ENCODE peak calls at places on chromosomes 2 and 18, in five cellular contexts. G, Z, S, H and R are unnamed samples.

GRCh38 chr2:41432459-41432858 is 615.4 kb upstream of the PKDCC start:
- DNase-seq in Z (no peak), H (no peak), S (no peak), G (no peak), R (no peak)

GRCh38 chr2:240427729-240428128 is 7.7 kb upstream of the GPC1 start:
- DNase-seq in H (no peak), G (no peak), S (no peak), Z (no peak), R (no peak)

GRCh38 chr2:160695402-160696060 is 201.9 kb upstream of the RBMS1 start:
- DNase-seq in Z (no peak), H (no peak), G (no peak), S (peak), R (no peak)

GRCh38 chr2:239677455-239678185 is 276.8 kb upstream of the HDAC4 start:
- DNase-seq in S (no peak), G (no peak), Z (no peak), H (no peak), R (no peak)

GRCh38 chr2:224109710-224110109 is 70.6 kb upstream of the SERPINE2 start:
- DNase-seq in H (no peak), S (no peak), G (no peak), Z (no peak), R (no peak)

GRCh38 chr2:106156305-106157288 is 37.5 kb downstream of the UXS1 start:
- DNase-seq in H (no peak), S (peak), G (no peak), Z (no peak), R (peak)

GRCh38 chr2:55718165-55719008 is 24.7 kb upstream of the PNPT1 start:
- DNase-seq in G (peak), S (peak), Z (peak), H (no peak), R (peak)

GRCh38 chr2:201768918-201769317 is 11.8 kb downstream of the ALS2 start:
- DNase-seq in S (peak), Z (no peak), H (no peak), G (no peak), R (peak)

GRCh38 chr2:30239308-30240161 is 8.2 kb downstream of the LBH start:
- DNase-seq in G (peak), H (no peak), S (peak), Z (peak), R (no peak)

GRCh38 chr2:227853765-227854271 is 17.6 kb upstream of the DAW1 start:
- DNase-seq in H (no peak), Z (no peak), S (peak), G (no peak), R (peak)

GRCh38 chr2:199771948-199772692 is 78.9 kb downstream of the FTCDNL1 start:
- DNase-seq in H (no peak), Z (no peak), S (no peak), G (no peak), R (no peak)

GRCh38 chr2:62597323-62597722 is 91.3 kb upstream of the TMEM17 start:
- DNase-seq in G (no peak), S (peak), Z (no peak), H (no peak), R (peak)

GRCh38 chr2:210224660-210225460 is at the start of gene ACADL:
- DNase-seq in Z (peak), S (peak), H (no peak), G (peak), R (no peak)

GRCh38 chr2:73293534-73294171 is at the start of gene EGR4:
- DNase-seq in H (no peak), S (peak), Z (peak), G (peak), R (no peak)

GRCh38 chr2:29749041-29749440 is 172.3 kb downstream of the ALK start:
- DNase-seq in H (no peak), G (no peak), S (peak), Z (no peak), R (no peak)

GRCh38 chr2:239312741-239313246 is 88.0 kb downstream of the HDAC4 start:
- DNase-seq in S (no peak), Z (no peak), G (peak), H (no peak), R (no peak)

GRCh38 chr2:181312515-181312927 is 144.7 kb upstream of the ITGA4 start:
- DNase-seq in Z (no peak), S (no peak), G (no peak), H (no peak), R (no peak)

GRCh38 chr18:64972545-64972944 is 778.3 kb upstream of the CDH7 start:
- DNase-seq in Z (no peak), H (no peak), S (peak), G (no peak), R (no peak)

GRCh38 chr18:5478261-5478660 is 65.5 kb downstream of the EPB41L3 start:
- DNase-seq in G (no peak), S (no peak), Z (no peak), H (no peak), R (no peak)

GRCh38 chr2:213152065-213152794 is 818 bp upstream of the IKZF2 start:
- DNase-seq in S (peak), H (no peak), Z (peak), G (peak), R (peak)

GRCh38 chr2:149348291-149348690 is 17.9 kb downstream of the LYPD6 start:
- DNase-seq in G (no peak), Z (no peak), H (no peak), S (no peak), R (no peak)

GRCh38 chr18:79484661-79485621 is 89.2 kb downstream of the NFATC1 start:
- DNase-seq in G (peak), H (no peak), Z (no peak), S (peak), R (peak)

GRCh38 chr18:4599312-4599711 is 144.2 kb upstream of the DLGAP1 start:
- DNase-seq in H (no peak), Z (no peak), S (no peak), G (no peak), R (no peak)

GRCh38 chr2:98476192-98476868 is 31.7 kb downstream of the INPP4A start:
- DNase-seq in G (no peak), S (no peak), H (no peak), Z (no peak), R (no peak)

GRCh38 chr18:1308686-1309085 is 404.0 kb downstream of the ADCYAP1 start:
- DNase-seq in H (no peak), Z (no peak), G (no peak), S (no peak), R (no peak)

GRCh38 chr2:140085674-140086073 is 1305.5 kb upstream of the NXPH2 start:
- DNase-seq in G (no peak), Z (no peak), H (no peak), S (peak), R (peak)
- TF ChIP-seq CTCF in G (no peak), Z (peak), H (no peak), S (peak), R (peak)

GRCh38 chr2:150495993-150496627 is 8.6 kb upstream of the RND3 start:
- DNase-seq in Z (no peak), S (peak), H (no peak), G (no peak), R (peak)
- H3K4me3 ChIP-seq in Z (peak), S (no peak), H (no peak), G (no peak), R (no peak)

GRCh38 chr2:142422041-142422440 is 291.2 kb upstream of the LRP1B start:
- DNase-seq in Z (no peak), G (no peak), H (no peak), S (no peak), R (no peak)
- TF ChIP-seq CTCF in Z (no peak), G (no peak), H (no peak), S (no peak), R (no peak)

GRCh38 chr2:222424281-222424728 is at the start of gene SGPP2:
- DNase-seq in G (peak), S (no peak), H (no peak), Z (no peak), R (no peak)
- H3K4me3 ChIP-seq in G (peak), S (no peak), H (peak), Z (peak), R (peak)

DNA sequence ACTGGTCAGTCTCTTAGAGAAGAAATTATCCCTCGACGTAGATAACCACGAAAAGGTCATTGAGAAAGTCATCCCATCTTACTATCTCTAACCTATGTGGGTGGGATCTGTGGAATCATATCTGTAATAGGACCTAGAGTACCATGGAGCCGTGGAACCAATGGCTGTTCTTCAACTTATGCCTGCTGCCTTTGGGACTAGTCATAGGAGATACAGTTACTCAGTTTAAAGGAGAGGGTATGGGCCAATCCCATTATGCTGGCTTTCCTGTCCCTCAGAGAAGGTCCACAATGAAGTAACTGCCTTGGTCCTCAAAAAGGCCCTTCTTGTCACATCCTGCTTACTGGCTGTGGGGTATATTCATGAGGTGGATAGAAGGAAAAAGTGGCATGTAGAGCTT is 77.5 kb downstream of the FEZ2 start:
- DNase-seq in G (no peak), S (no peak), H (no peak), Z (no peak), R (no peak)
- TF ChIP-seq CTCF in G (no peak), S (no peak), H (no peak), Z (no peak), R (no peak)

GRCh38 chr2:17539993-17540812 is at the start of gene VSNL1:
- DNase-seq in H (no peak), Z (no peak), G (peak), S (peak), R (peak)
- H3K4me3 ChIP-seq in H (peak), Z (peak), G (peak), S (peak), R (peak)

GRCh38 chr18:74155276-74155675 is 7.0 kb downstream of the TIMM21 start:
- DNase-seq in S (no peak), G (no peak), Z (no peak), H (no peak), R (no peak)
- TF ChIP-seq CTCF in S (no peak), G (no peak), Z (no peak), H (no peak), R (no peak)

GRCh38 chr2:38147333-38148121 is 71.6 kb upstream of the CYP1B1 start:
- DNase-seq in Z (no peak), S (no peak), G (no peak), H (no peak), R (peak)

GRCh38 chr2:38146302-38146916 is 70.5 kb upstream of the CYP1B1 start:
- DNase-seq in G (peak), Z (peak), H (no peak), S (peak), R (peak)

GRCh38 chr2:38142627-38143026 is 66.7 kb upstream of the CYP1B1 start:
- DNase-seq in G (no peak), S (no peak), Z (no peak), H (no peak), R (no peak)

GRCh38 chr2:38146917-38147307 is 71.0 kb upstream of the CYP1B1 start:
- DNase-seq in S (peak), Z (peak), H (no peak), G (peak), R (peak)

GRCh38 chr2:38145226-38145625 is 69.3 kb upstream of the CYP1B1 start:
- DNase-seq in Z (no peak), S (no peak), G (no peak), H (no peak), R (no peak)
- H3K4me3 ChIP-seq in Z (no peak), S (no peak), G (no peak), H (no peak), R (no peak)

GRCh38 chr2:81901017-81901416 is 1596.5 kb upstream of the LRRTM1 start:
- DNase-seq in G (no peak), H (no peak), S (no peak), Z (no peak), R (no peak)
- TF ChIP-seq CTCF in G (no peak), H (no peak), S (no peak), Z (no peak), R (no peak)

DNA sequence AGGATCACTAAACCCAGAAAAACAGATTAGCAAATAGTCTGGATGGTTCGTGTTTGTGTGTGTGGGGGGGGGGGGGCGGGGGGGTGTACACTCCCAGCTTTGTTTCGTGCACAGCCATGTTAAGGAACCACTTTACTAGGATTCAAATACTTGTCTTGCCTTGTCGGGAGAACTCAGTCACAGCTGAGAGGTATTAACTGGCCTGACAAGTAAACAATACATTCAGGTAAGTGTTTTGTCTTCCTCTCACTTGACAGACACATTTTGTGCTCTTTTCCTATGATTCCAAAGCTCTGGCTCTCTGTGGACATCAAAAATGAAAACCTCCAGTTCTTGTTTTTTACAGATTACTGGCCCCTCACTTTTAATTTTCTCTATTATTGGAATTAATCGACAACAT is 173.5 kb downstream of the LRP1B start:
- DNase-seq in S (no peak), H (no peak), Z (no peak), G (no peak), R (no peak)
- H3K4me3 ChIP-seq in S (no peak), H (no peak), Z (no peak), G (no peak), R (no peak)